ENCODE peak calls at places on chromosomes 13 and 19, in six cellular contexts. L is right lobe of liver, P is GM12892, R is transverse colon, C is A549, H is breast epithelium. Z is an unnamed sample.

GRCh38 chr19:34124828-34125227 is 47.5 kb upstream of the LSM14A start:
- DNase-seq in L (no peak), P (no peak), R (no peak), C (no peak), H (no peak), Z (no peak)

GRCh38 chr19:1411255-1412191 is 4.1 kb downstream of the DAZAP1 start:
- DNase-seq in L (no peak), P (no peak), R (peak; percentile 30), C (no peak), H (no peak), Z (no peak)

GRCh38 chr13:99435116-99435515 is 66.2 kb upstream of the TM9SF2 start:
- DNase-seq in L (no peak), P (no peak), R (no peak), C (no peak), H (no peak), Z (no peak)

GRCh38 chr19:40279120-40279551 is 6.0 kb downstream of the AKT2 start:
- DNase-seq in L (no peak), P (no peak), R (peak; percentile 26), C (no peak), H (no peak), Z (peak; percentile 50)

GRCh38 chr19:39166571-39167391 is 30.0 kb upstream of the NCCRP1 start:
- DNase-seq in L (peak; percentile 63), P (no peak), R (peak; percentile 88), C (no peak), H (peak; percentile 82), Z (no peak)

GRCh38 chr19:43527860-43528622 is 1.0 kb upstream of the ETHE1 start:
- DNase-seq in L (no peak), P (no peak), R (peak; percentile 51), C (no peak), H (peak; percentile 45), Z (peak; percentile 54)

GRCh38 chr13:52371736-52372247 is 34.2 kb downstream of the THSD1 start:
- DNase-seq in L (no peak), P (no peak), R (no peak), C (no peak), H (no peak), Z (no peak)

GRCh38 chr13:93318538-93318937 is 91.9 kb downstream of the GPC6 start:
- DNase-seq in L (no peak), P (no peak), R (no peak), C (no peak), H (no peak), Z (no peak)

GRCh38 chr13:99821741-99822140 is 149.8 kb downstream of the ZIC5 start:
- DNase-seq in L (no peak), P (no peak), R (no peak), C (no peak), H (no peak), Z (no peak)

GRCh38 chr13:112699318-112699918 is 9.6 kb downstream of the ATP11A start:
- DNase-seq in L (no peak), P (no peak), R (no peak), C (no peak), H (no peak), Z (no peak)

GRCh38 chr19:10471909-10472308 is 31.2 kb downstream of the KEAP1 start:
- DNase-seq in L (no peak), P (no peak), R (no peak), C (peak; percentile 28), H (no peak), Z (no peak)

GRCh38 chr19:57829316-57829715 is 783 bp upstream of the ZNF587B start:
- DNase-seq in L (no peak), P (no peak), R (no peak), C (no peak), H (no peak), Z (no peak)

GRCh38 chr13:79973533-79973963 is 367.4 kb downstream of the SPRY2 start:
- DNase-seq in L (no peak), P (no peak), R (peak; percentile 17), C (no peak), H (no peak), Z (no peak)

GRCh38 chr19:48837081-48837524 is 812 bp upstream of the HSD17B14 start:
- DNase-seq in L (peak; percentile 87), P (peak; percentile 91), R (peak; percentile 80), C (peak; percentile 99), H (peak; percentile 86), Z (peak; percentile 62)

GRCh38 chr19:16457195-16457953 is 14.4 kb downstream of the EPS15L1 start:
- DNase-seq in L (peak; percentile 27), P (no peak), R (no peak), C (no peak), H (no peak), Z (no peak)

GRCh38 chr19:911197-912033 is 1.6 kb downstream of the R3HDM4 start:
- DNase-seq in L (no peak), P (no peak), R (no peak), C (no peak), H (no peak), Z (no peak)

GRCh38 chr13:31038834-31039552 is 106.5 kb downstream of the TEX26 start:
- DNase-seq in L (no peak), P (peak; percentile 38), R (no peak), C (no peak), H (no peak), Z (no peak)

GRCh38 chr19:1690570-1691307 is 38.3 kb upstream of the TCF3 start:
- DNase-seq in L (peak; percentile 47), P (peak; percentile 64), R (peak; percentile 60), C (no peak), H (no peak), Z (no peak)

GRCh38 chr19:11767633-11768133 is 883 bp downstream of the ZNF441 start:
- DNase-seq in L (peak; percentile 80), P (peak; percentile 25), R (peak; percentile 69), C (no peak), H (peak; percentile 31), Z (no peak)

GRCh38 chr19:42081584-42082258 is 5.8 kb downstream of the ZNF574 start:
- DNase-seq in L (no peak), P (no peak), R (no peak), C (peak; percentile 95), H (no peak), Z (no peak)

GRCh38 chr19:4109626-4109945 is 14.3 kb downstream of the MAP2K2 start:
- DNase-seq in L (no peak), P (no peak), R (no peak), C (no peak), H (no peak), Z (no peak)

DNA sequence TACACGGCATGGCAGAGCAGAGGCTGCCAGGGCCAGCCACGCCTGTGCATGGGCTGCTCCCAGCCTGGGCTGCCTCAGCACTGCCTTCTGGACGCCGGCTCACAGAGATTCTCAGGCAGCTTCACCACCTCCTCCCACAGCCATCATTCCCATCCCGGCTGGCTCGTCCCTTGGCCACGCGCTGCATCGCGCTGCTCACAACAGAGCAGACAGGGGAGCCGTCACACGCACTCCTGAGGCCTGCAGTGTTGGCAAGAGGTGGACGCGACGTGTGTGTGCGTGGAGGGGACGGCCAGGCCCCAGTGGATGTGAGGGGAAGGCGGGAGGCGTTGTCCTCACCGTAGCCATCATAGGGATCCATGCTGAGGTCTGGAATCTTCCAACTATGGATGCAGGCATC is 7.6 kb upstream of the PRKD2 start:
- DNase-seq in L (no peak), P (no peak), R (no peak), C (no peak), H (no peak), Z (no peak)
- TF ChIP-seq POLR2A in L (no peak), P (peak; percentile 27), R (no peak), C (no peak), H (no peak), Z (no peak)

DNA sequence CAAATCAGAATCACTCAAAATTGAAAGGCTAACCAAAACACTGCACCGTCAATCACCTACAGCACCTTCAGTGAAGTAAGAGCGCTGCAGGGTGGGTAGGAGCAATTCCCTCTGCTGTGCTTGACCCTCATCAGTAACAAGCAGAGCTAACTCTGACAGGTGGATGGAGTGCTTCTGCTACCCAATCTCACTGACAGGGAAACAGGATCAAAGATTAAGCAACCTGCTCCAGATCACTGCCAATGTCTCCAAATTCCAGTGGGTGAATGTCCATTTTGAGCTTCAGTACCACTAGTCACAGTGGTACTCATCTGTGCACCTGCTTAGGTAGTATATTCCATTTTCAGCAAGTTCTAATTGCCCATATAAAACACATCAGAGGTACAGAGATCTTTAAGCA is 25.2 kb downstream of the BRD4 start:
- DNase-seq in L (no peak), P (no peak), R (no peak), C (no peak), H (no peak), Z (no peak)
- TF ChIP-seq POLR2A in L (no peak), P (no peak), R (no peak), C (no peak), H (no peak), Z (no peak)

GRCh38 chr13:111280666-111281577 is 39.5 kb upstream of the TEX29 start:
- DNase-seq in L (no peak), P (no peak), R (no peak), C (no peak), H (no peak), Z (no peak)

GRCh38 chr13:111279253-111279652 is 41.2 kb upstream of the TEX29 start:
- DNase-seq in L (no peak), P (no peak), R (no peak), C (no peak), H (no peak), Z (no peak)

GRCh38 chr13:111278711-111279110 is 41.7 kb upstream of the TEX29 start:
- DNase-seq in L (no peak), P (no peak), R (no peak), C (no peak), H (no peak), Z (no peak)

GRCh38 chr13:111281751-111282311 is 38.6 kb upstream of the TEX29 start:
- DNase-seq in L (no peak), P (no peak), R (no peak), C (no peak), H (no peak), Z (no peak)

DNA sequence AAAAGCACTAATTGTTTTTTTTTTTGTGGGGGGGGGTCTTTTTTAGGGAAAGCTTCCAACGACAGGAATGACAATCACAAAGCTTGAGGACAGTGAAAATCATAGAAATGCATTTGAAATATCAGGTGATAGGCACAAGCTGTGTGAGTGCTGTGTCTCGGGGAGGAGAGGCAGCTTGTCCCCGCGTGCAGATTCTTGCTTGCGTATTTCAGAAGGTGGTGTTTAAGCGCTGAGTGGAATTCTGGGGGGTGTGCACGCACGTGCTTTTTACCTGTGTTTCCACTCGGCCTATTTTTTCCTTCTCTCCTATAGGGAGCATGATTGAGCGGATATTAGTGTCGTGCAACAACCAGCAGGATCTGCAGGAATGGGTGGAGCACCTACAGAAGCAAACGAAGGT is 40.2 kb upstream of the TEX29 start:
- DNase-seq in L (no peak), P (no peak), R (no peak), C (no peak), H (no peak), Z (no peak)
- TF ChIP-seq POLR2A in L (no peak), P (no peak), R (no peak), C (no peak), H (no peak), Z (no peak)

GRCh38 chr19:44889830-44890365 is 1.2 kb upstream of the TOMM40 start:
- DNase-seq in L (no peak), P (no peak), R (no peak), C (no peak), H (no peak), Z (no peak)

GRCh38 chr19:44890366-44891015 is 563 bp upstream of the TOMM40 start:
- DNase-seq in L (no peak), P (peak; percentile 97), R (no peak), C (peak; percentile 100), H (peak; percentile 100), Z (no peak)

GRCh38 chr19:44892932-44893331 is 1.9 kb downstream of the TOMM40 start:
- DNase-seq in L (no peak), P (no peak), R (no peak), C (no peak), H (no peak), Z (no peak)

GRCh38 chr19:44893704-44894103 is 2.6 kb downstream of the TOMM40 start:
- DNase-seq in L (no peak), P (no peak), R (no peak), C (no peak), H (no peak), Z (no peak)

GRCh38 chr19:44891016-44891882 is at the start of gene TOMM40:
- DNase-seq in L (peak; percentile 100), P (no peak), R (peak; percentile 100), C (peak; percentile 99), H (no peak), Z (peak; percentile 100)
- TF ChIP-seq POLR2A in L (peak; percentile 66), P (peak; percentile 64), R (peak; percentile 44), C (peak; percentile 65), H (no peak), Z (peak; percentile 25)

Z was measured in tibial nerve.